ENCODE peak calls at places on chromosomes 11 and 22, in ten cellular contexts. O, W, K, N, Z, B, T, X, C and H are unnamed samples.
A peak's percentile ranks its signal among the peaks of the same experiment; 100 is the strongest.

GRCh38 chr22:24107668-24108067 is 73.6 kb upstream of the SUSD2 start:
- DNase-seq in Z (peak; percentile 72), T (no peak), X (peak; percentile 89), W (peak; percentile 72), C (peak; percentile 11), B (no peak), N (no peak), K (peak; percentile 85), O (peak; percentile 88), H (no peak)

GRCh38 chr22:44496305-44496704 is 1.7 kb downstream of the RTL6 start:
- DNase-seq in B (no peak), K (no peak), C (no peak), Z (no peak), N (no peak), W (no peak), X (no peak), T (no peak), O (no peak), H (no peak)

GRCh38 chr11:122248130-122248529 is 132.1 kb upstream of the BLID start:
- DNase-seq in W (no peak), C (no peak), B (no peak), X (peak; percentile 50), K (no peak), T (no peak), N (no peak), Z (no peak), O (no peak), H (no peak)

GRCh38 chr11:131122448-131122847 is 206.2 kb upstream of the SNX19 start:
- DNase-seq in N (no peak), B (no peak), K (no peak), X (no peak), T (no peak), O (no peak), Z (no peak), W (no peak), C (no peak), H (no peak)

GRCh38 chr11:19187880-19188279 is 13.9 kb downstream of the CSRP3 start:
- DNase-seq in X (no peak), W (peak; percentile 16), Z (no peak), B (no peak), C (no peak), K (no peak), O (no peak), N (no peak), T (no peak), H (no peak)

GRCh38 chr11:65890324-65891179 is at the start of gene CCDC85B:
- DNase-seq in K (peak; percentile 98), O (peak; percentile 98), T (peak; percentile 97), B (peak; percentile 96), C (peak; percentile 85), X (peak; percentile 99), N (peak; percentile 94), Z (peak; percentile 99), W (peak; percentile 85), H (peak; percentile 99)

GRCh38 chr22:17130199-17130598 is 9.0 kb upstream of the TMEM121B start:
- DNase-seq in X (no peak), B (no peak), K (no peak), Z (no peak), N (no peak), C (no peak), O (no peak), T (no peak), W (peak; percentile 18), H (no peak)

GRCh38 chr11:41984023-41984422 is 524.6 kb upstream of the LRRC4C start:
- DNase-seq in X (no peak), C (no peak), O (no peak), T (no peak), N (no peak), B (no peak), W (no peak), Z (no peak), K (no peak), H (no peak)

GRCh38 chr11:134349109-134349801 is 17.5 kb downstream of the GLB1L2 start:
- DNase-seq in Z (no peak), C (no peak), X (no peak), N (no peak), K (no peak), O (no peak), W (no peak), T (peak; percentile 59), B (peak; percentile 75), H (no peak)

DNA sequence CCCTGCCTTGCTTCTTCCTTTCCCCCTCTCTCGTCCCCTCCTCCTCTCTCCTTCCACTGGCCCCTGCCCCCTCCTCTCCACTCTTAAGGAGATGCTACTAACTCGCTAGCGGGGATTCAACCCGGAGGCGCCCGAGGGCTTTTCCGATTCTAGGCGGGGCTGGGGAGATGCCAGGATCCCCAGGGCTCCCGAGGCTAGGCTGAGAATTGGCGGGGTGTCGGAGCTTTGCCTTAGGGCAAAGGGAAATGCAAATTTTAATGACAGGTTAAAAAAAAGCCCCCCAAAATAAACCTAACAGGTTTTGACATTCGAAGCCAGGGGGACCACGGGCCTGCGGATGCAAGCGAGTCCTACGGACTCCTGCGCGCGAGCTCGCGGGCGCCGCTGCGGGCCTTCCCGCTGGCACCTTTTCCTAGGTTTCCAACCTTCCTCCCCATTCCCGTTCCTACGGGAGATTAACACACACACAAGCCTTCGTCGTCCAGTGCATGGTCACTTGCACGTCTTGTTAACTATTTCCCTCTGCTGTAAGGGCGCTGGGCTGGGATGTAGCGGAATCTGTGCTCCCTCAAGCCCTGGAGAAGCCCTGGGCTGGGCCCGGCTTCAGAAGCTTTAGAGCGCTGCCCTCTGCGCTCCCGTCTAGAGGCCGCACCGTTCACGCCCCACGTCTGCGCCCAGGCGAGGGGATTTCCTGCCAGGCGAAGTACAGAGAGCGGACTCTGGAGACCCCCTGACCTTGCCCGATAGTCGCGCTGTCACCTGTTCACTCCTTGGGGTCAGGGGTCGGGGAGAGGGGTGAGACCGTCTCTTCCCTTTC is 725 bp upstream of the ALX4 start:
- DNase-seq in N (peak; percentile 84), X (no peak), C (no peak), T (peak; percentile 77), K (no peak), Z (no peak), B (no peak), W (no peak), O (no peak), H (peak; percentile 85)
- H3K4me3 ChIP-seq in N (peak overlapping the region; percentile 55), X (peak overlapping the region; percentile 61), C (no peak overlapping the region), T (no peak overlapping the region), K (no peak overlapping the region), Z (no peak overlapping the region), B (no peak overlapping the region), W (no peak overlapping the region), O (no peak overlapping the region), H (no peak overlapping the region)

DNA sequence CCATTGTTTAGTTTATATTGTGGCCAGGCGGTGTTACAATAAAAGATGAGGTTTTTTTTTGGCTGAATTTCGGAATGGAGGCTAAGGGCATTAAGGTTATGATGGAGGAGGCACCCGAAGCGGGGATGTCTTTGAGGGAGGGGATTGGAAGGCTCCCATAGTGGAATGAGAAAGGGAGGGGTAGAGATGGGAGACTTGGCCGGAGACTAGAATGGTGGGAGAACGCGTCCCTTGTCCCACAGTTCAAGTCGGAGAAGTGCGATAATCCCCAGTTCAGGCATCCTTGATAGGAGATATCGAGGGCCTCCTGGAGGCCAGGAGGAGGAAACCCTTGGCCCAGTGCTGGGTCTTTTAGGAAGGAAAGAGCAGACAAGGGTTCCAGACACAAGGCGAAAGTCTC is 21.6 kb downstream of the ZNF195 start:
- DNase-seq in O (no peak), C (no peak), B (no peak), N (no peak), T (no peak), X (no peak), K (no peak), Z (no peak), W (no peak), H (no peak)
- H3K36me3 ChIP-seq in O (peaks cover 29% of the 10 kb centered on the region), C (peaks cover 14% of the 10 kb centered on the region), B (peaks cover 20% of the 10 kb centered on the region), N (peaks cover 43% of the 10 kb centered on the region), T (peaks cover 51% of the 10 kb centered on the region), X (peaks cover 41% of the 10 kb centered on the region), K (peaks cover 17% of the 10 kb centered on the region), Z (peaks cover 30% of the 10 kb centered on the region), W (peaks cover 43% of the 10 kb centered on the region), H (peaks cover 34% of the 10 kb centered on the region)

DNA sequence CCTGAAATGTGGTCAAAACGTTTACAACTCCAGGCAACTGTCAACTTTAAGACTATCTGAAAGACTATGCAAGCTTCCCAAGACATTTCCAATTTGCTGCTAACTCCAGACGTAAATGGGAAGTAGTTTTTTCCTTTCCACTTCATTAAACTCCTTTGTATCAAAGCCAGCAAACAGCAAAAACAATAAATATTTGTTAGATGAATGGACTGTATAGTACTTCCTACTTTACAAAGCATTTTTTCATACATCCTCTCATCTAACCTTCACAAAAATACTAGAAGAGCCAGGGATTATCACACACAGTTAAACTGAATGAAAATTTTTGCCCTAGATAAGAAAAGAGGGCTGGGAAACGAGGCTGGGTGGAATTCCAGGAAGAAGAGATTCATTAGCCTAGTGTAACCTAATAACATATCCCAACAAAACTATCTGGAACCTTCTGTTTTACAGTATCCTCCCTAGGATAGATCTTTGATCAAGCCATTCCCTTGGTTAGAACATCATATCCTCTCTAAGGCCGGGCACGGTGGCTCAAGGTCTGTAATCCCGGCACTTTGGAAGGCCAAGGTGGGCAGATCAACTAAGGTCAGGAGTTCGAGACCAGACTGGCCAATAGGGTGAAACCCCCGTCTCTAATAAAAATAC is 10.4 kb downstream of the NUP98 start:
- DNase-seq in Z (no peak), C (no peak), T (no peak), O (no peak), W (peak; percentile 58), N (no peak), K (no peak), B (no peak), X (no peak), H (no peak)
- H3K4me3 ChIP-seq in Z (no peak overlapping the region), C (no peak overlapping the region), T (no peak overlapping the region), O (no peak overlapping the region), W (no peak overlapping the region), N (no peak overlapping the region), K (no peak overlapping the region), B (no peak overlapping the region), X (no peak overlapping the region), H (no peak overlapping the region)

DNA sequence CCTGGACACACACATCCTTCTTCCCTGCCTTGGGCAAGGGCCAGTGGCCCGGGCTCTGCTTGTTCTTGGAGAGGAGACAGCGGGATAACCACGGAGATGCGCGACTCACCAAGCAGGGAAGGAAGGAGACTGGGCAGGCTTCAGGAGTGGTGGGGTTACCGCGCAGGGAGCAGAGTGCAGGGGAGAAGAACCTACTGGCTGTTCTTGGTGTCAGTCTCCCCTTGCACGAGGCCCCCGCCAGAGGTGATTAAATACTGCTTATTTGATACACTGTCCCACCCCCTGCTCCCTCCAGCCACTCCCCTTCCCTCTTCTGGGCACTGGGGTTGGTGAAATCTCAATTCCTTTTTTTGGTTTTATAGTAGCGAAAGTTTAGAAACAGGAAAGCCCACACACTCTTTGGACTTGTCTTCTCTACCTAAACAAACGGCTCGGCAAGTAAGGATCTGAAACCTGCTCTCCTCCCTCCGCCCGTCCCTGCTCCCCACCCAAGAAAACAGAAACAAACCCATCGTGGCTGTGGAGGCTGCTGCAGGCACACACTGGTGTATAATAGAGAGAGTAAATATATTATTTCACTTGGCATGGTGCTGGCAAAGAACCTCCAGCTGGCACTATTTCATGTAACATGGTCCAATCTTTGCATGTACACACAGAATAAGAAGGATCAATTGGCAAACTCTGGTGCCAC is 10.8 kb downstream of the LARGE2 start:
- DNase-seq in B (no peak), C (peak; percentile 25), X (no peak), Z (no peak), K (peak; percentile 89), T (no peak), O (no peak), W (peak; percentile 25), N (no peak), H (peak; percentile 31)
- H3K36me3 ChIP-seq in B (no peaks in the 10 kb centered on the region), C (peaks cover 6% of the 10 kb centered on the region), X (peaks cover 50% of the 10 kb centered on the region), Z (no peaks in the 10 kb centered on the region), K (no peaks in the 10 kb centered on the region), T (peaks cover 44% of the 10 kb centered on the region), O (peaks cover 11% of the 10 kb centered on the region), W (peaks cover 14% of the 10 kb centered on the region), N (peaks cover 11% of the 10 kb centered on the region), H (peaks cover 11% of the 10 kb centered on the region)